ENCODE peak calls at places on chromosomes 4 and X, in eight cellular contexts. X is endothelial cell of umbilical vein, A is H1, F is K562, Q is HCT116, E is GM23338, K is HepG2, G is GM12878. T is an unnamed sample.

GRCh38 chr4:86089924-86090323 is 269.9 kb downstream of the MAPK10 start:
- DNase-seq in X (no peak), A (no peak), F (no peak), Q (no peak), E (peak), K (no peak), G (no peak), T (no peak)

GRCh38 chr4:105710678-105711077 is 2.1 kb downstream of the GSTCD start:
- DNase-seq in X (no peak), A (no peak), F (no peak), Q (no peak), E (no peak), K (no peak), G (no peak), T (no peak)

GRCh38 chr4:25180524-25181131 is 20.4 kb upstream of the SEPSECS start:
- DNase-seq in X (peak), A (no peak), F (peak), Q (peak), E (peak), K (peak), G (no peak), T (no peak)

GRCh38 chr4:81471361-81472248 is at the start of gene RASGEF1B:
- DNase-seq in X (peak), A (no peak), F (peak), Q (no peak), E (peak), K (peak), G (peak), T (no peak)

GRCh38 chr4:139624441-139625130 is 41.0 kb upstream of the MGST2 start:
- DNase-seq in X (no peak), A (no peak), F (no peak), Q (no peak), E (peak), K (no peak), G (no peak), T (no peak)

GRCh38 chr4:88280228-88280795 is 4.0 kb downstream of the PPM1K start:
- DNase-seq in X (no peak), A (no peak), F (no peak), Q (no peak), E (no peak), K (no peak), G (no peak), T (no peak)

GRCh38 chr4:10205223-10205622 is 88.6 kb upstream of the WDR1 start:
- DNase-seq in X (no peak), A (no peak), F (no peak), Q (no peak), E (no peak), K (peak), G (no peak), T (no peak)

GRCh38 chr4:98524271-98524670 is 134.1 kb downstream of the TSPAN5 start:
- DNase-seq in X (peak), A (no peak), F (no peak), Q (no peak), E (no peak), K (no peak), G (no peak), T (no peak)

GRCh38 chrX:63050225-63050624 is 300.9 kb downstream of the SPIN4 start:
- DNase-seq in X (no peak), A (no peak), F (no peak), Q (peak), E (peak), K (no peak), G (peak), T (no peak)

GRCh38 chr4:38189445-38189844 is 229.2 kb downstream of the PTTG2 start:
- DNase-seq in X (peak), A (no peak), F (no peak), Q (peak), E (no peak), K (peak), G (no peak), T (no peak)

GRCh38 chr4:124234771-124235170 is 477.8 kb downstream of the ANKRD50 start:
- DNase-seq in X (no peak), A (no peak), F (no peak), Q (no peak), E (no peak), K (no peak), G (no peak), T (no peak)

GRCh38 chr4:17869327-17869726 is 58.5 kb downstream of the NCAPG start:
- DNase-seq in X (no peak), A (no peak), F (no peak), Q (no peak), E (no peak), K (no peak), G (no peak), T (no peak)

GRCh38 chr4:183926950-183927349 is 21.8 kb downstream of the STOX2 start:
- DNase-seq in X (no peak), A (no peak), F (no peak), Q (no peak), E (no peak), K (no peak), G (no peak), T (no peak)

GRCh38 chrX:16258936-16259335 is 91.7 kb downstream of the MAGEB17 start:
- DNase-seq in X (no peak), A (no peak), F (no peak), Q (no peak), E (no peak), K (no peak), G (no peak), T (no peak)

GRCh38 chrX:144566592-144566991 is 680.7 kb upstream of the SPANXN1 start:
- DNase-seq in X (no peak), A (no peak), F (no peak), Q (no peak), E (no peak), K (no peak), G (no peak), T (no peak)

GRCh38 chr4:109998867-109999303 is 86.2 kb downstream of the EGF start:
- DNase-seq in X (peak), A (no peak), F (peak), Q (peak), E (peak), K (peak), G (peak), T (peak)

GRCh38 chr4:169070895-169071218 is 60.8 kb upstream of the CBR4 start:
- DNase-seq in X (no peak), A (no peak), F (no peak), Q (no peak), E (no peak), K (peak), G (no peak), T (no peak)

GRCh38 chr4:140769209-140769608 is 13.0 kb upstream of the TBC1D9 start:
- DNase-seq in X (no peak), A (no peak), F (no peak), Q (no peak), E (no peak), K (no peak), G (no peak), T (no peak)

GRCh38 chr4:139247241-139247640 is 32.8 kb downstream of the MGARP start:
- DNase-seq in X (no peak), A (no peak), F (no peak), Q (no peak), E (no peak), K (no peak), G (no peak), T (no peak)

GRCh38 chrX:74449322-74449936 is 28.1 kb downstream of the SLC16A2 start:
- DNase-seq in X (no peak), A (no peak), F (no peak), Q (peak), E (no peak), K (no peak), G (no peak), T (no peak)

GRCh38 chr4:110742148-110742547 is 119.3 kb upstream of the PITX2 start:
- DNase-seq in X (peak), A (no peak), F (no peak), Q (no peak), E (no peak), K (no peak), G (no peak), T (no peak)

GRCh38 chrX:64152857-64153256 is 52.7 kb downstream of the AMER1 start:
- DNase-seq in X (no peak), A (peak), F (no peak), Q (no peak), E (peak), K (peak), G (no peak), T (no peak)

GRCh38 chr4:140807491-140808257 is 51.5 kb upstream of the TBC1D9 start:
- DNase-seq in X (no peak), A (no peak), F (no peak), Q (no peak), E (no peak), K (no peak), G (peak), T (no peak)

GRCh38 chr4:89411539-89411938 is 103.9 kb upstream of the GPRIN3 start:
- DNase-seq in X (no peak), A (no peak), F (no peak), Q (no peak), E (no peak), K (no peak), G (no peak), T (no peak)

GRCh38 chrX:155857561-155857960 is 23.6 kb upstream of the VAMP7 start:
- DNase-seq in X (no peak), A (no peak), F (no peak), Q (no peak), E (peak), K (no peak), G (no peak), T (no peak)

GRCh38 chrX:136907626-136908025 is 27.1 kb upstream of the RBMX start:
- DNase-seq in X (no peak), A (no peak), F (no peak), Q (no peak), E (no peak), K (no peak), G (no peak), T (no peak)

GRCh38 chr4:26731342-26731741 is 129.3 kb upstream of the STIM2 start:
- DNase-seq in X (no peak), A (no peak), F (no peak), Q (no peak), E (no peak), K (no peak), G (peak), T (no peak)

GRCh38 chr4:180710643-180711337 is 1532.4 kb upstream of the TENM3 start:
- DNase-seq in X (no peak), A (no peak), F (no peak), Q (no peak), E (no peak), K (no peak), G (no peak), T (no peak)

GRCh38 chrX:6852869-6853268 is 294.6 kb upstream of the STS start:
- DNase-seq in X (no peak), A (no peak), F (no peak), Q (no peak), E (no peak), K (no peak), G (no peak), T (no peak)

GRCh38 chr4:36385951-36386561 is 104.6 kb downstream of the DTHD1 start:
- DNase-seq in X (no peak), A (no peak), F (no peak), Q (no peak), E (no peak), K (no peak), G (peak), T (no peak)

GRCh38 chrX:47091149-47091775 is 13.0 kb downstream of the RGN start:
- DNase-seq in X (no peak), A (no peak), F (no peak), Q (no peak), E (peak), K (no peak), G (peak), T (no peak)

GRCh38 chr4:4990329-4990728 is 28.9 kb downstream of the CYTL1 start:
- DNase-seq in X (no peak), A (no peak), F (no peak), Q (no peak), E (no peak), K (no peak), G (no peak), T (no peak)

GRCh38 chrX:19513383-19513782 is 1.9 kb downstream of the MAP3K15 start:
- DNase-seq in X (no peak), A (no peak), F (no peak), Q (no peak), E (peak), K (peak), G (no peak), T (no peak)

GRCh38 chr4:169278669-169279068 is 7.9 kb upstream of the SH3RF1 start:
- DNase-seq in X (no peak), A (no peak), F (no peak), Q (no peak), E (no peak), K (no peak), G (no peak), T (no peak)

GRCh38 chr4:87863486-87863885 is 30.7 kb downstream of the MEPE start:
- DNase-seq in X (no peak), A (no peak), F (no peak), Q (no peak), E (peak), K (no peak), G (no peak), T (no peak)

GRCh38 chr4:26141916-26142638 is 178.7 kb upstream of the RBPJ start:
- DNase-seq in X (no peak), A (no peak), F (no peak), Q (no peak), E (no peak), K (no peak), G (no peak), T (peak)

GRCh38 chr4:18366762-18367358 is 345.3 kb upstream of the LCORL start:
- DNase-seq in X (peak), A (no peak), F (no peak), Q (no peak), E (peak), K (peak), G (peak), T (no peak)

GRCh38 chr4:11769425-11769824 is 340.7 kb upstream of the HS3ST1 start:
- DNase-seq in X (peak), A (no peak), F (no peak), Q (no peak), E (no peak), K (no peak), G (no peak), T (no peak)

GRCh38 chrX:1462596-1463251 is 10.0 kb upstream of the ASMTL start:
- DNase-seq in X (peak), A (no peak), F (no peak), Q (no peak), E (no peak), K (no peak), G (no peak), T (no peak)

GRCh38 chr4:112523008-112523440 is 7.0 kb upstream of the NEUROG2 start:
- DNase-seq in X (peak), A (no peak), F (peak), Q (no peak), E (peak), K (no peak), G (no peak), T (no peak)
- TF ChIP-seq EZH2 in X (peak), A (no peak), F (no peak), Q (no peak), E (peak), K (no peak), G (no peak), T (no peak)

GRCh38 chr4:727576-727975 is 21.9 kb downstream of the PCGF3 start:
- DNase-seq in X (no peak), A (no peak), F (no peak), Q (no peak), E (no peak), K (no peak), G (no peak), T (no peak)
- H3K27ac ChIP-seq in X (no peak), A (no peak), F (peak), Q (no peak), E (no peak), K (no peak), G (no peak), T (no peak)

DNA sequence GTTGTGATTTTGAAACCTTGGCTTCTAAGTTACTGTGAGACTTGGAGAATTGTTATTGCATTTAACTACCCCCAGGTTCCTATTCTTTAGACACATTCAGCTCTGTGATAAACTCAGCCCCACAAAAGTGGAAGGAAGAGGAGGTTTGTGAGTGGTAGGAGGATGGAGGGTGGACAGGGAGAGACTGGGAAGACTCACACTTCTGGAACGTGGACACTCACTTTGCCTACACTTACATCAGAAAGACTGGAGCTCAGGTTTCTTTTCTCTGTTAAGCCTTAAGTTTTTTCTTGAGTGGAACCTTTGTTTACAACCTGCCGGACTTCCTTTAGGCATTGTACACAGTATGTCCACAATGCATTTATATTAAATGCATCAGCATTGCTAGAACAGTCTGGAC is 99.0 kb downstream of the AREG start:
- DNase-seq in X (no peak), A (no peak), F (no peak), Q (no peak), E (no peak), K (no peak), G (no peak), T (no peak)
- TF ChIP-seq POLR2AphosphoS5 in X (no peak), A (no peak), F (no peak), Q (peak), E (no peak), K (no peak), G (no peak), T (no peak)

DNA sequence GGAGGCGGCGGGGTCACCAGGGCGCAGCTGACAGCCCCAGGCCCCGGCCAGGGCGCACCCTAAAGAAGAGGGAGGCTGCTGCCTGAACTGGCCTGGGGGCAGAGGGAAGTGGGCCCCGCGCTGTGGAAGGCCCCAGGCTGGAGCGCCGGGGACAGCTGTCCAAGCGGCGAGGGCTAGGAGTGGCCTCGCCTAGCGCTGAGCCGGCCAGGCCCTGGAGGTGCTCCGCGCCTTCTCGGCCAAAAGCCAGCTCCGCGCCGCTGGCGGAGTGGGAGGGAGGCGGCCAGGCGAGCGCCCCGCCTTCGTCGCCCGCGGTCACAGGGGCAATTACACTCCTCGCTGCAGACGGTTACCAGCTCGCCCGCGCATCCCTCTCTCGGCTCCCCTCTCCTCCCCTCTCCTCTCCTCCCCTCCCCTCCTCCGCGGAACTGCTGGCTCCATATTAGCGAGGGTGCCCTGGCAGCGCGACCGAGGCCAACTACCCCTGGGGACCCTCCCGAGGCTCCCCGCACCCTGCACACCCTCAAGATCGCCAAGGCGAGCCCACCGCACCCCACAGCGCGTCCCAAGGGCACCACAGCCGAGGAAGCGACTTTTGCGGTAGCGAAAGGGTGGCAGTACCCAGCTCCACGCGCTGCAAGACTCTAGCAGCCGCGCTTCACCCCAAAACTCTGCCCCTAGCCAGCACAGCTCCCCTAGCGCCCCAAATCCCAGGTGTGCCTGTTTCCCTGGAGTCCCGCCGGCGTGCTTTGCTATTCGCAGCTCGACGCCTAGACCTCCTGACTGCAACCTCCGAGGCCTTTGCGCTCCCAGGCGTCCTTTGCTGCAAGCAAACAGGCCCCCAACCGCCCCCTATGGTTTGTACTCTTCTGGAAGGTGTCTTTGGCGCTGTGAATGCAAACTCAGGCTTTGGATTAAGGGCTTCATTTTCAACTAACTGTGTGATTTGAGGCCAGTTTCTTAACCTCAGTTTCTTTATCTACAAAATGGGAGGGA is 91.4 kb downstream of the BCOR start:
- DNase-seq in X (no peak), A (no peak), F (no peak), Q (no peak), E (peak), K (no peak), G (no peak), T (no peak)
- TF ChIP-seq EZH2 in X (no peak), A (peak), F (no peak), Q (no peak), E (no peak), K (no peak), G (no peak), T (no peak)

GRCh38 chr4:152679414-152680281 is at the start of gene TMEM154:
- DNase-seq in X (peak), A (peak), F (no peak), Q (no peak), E (peak), K (no peak), G (no peak), T (no peak)
- H3K27ac ChIP-seq in X (peak), A (no peak), F (no peak), Q (no peak), E (no peak), K (no peak), G (peak), T (no peak)

GRCh38 chrX:11756354-11757318 is 1.4 kb upstream of the MSL3 start:
- DNase-seq in X (no peak), A (no peak), F (no peak), Q (no peak), E (peak), K (no peak), G (no peak), T (no peak)

GRCh38 chrX:11757397-11757728 is 674 bp upstream of the MSL3 start:
- DNase-seq in X (no peak), A (no peak), F (no peak), Q (no peak), E (no peak), K (no peak), G (no peak), T (no peak)

GRCh38 chrX:11759172-11759460 is 1.1 kb downstream of the MSL3 start:
- DNase-seq in X (no peak), A (no peak), F (no peak), Q (no peak), E (no peak), K (no peak), G (no peak), T (no peak)

GRCh38 chrX:11758400-11759171 is 549 bp downstream of the MSL3 start:
- DNase-seq in X (peak), A (no peak), F (peak), Q (peak), E (peak), K (peak), G (no peak), T (no peak)

DNA sequence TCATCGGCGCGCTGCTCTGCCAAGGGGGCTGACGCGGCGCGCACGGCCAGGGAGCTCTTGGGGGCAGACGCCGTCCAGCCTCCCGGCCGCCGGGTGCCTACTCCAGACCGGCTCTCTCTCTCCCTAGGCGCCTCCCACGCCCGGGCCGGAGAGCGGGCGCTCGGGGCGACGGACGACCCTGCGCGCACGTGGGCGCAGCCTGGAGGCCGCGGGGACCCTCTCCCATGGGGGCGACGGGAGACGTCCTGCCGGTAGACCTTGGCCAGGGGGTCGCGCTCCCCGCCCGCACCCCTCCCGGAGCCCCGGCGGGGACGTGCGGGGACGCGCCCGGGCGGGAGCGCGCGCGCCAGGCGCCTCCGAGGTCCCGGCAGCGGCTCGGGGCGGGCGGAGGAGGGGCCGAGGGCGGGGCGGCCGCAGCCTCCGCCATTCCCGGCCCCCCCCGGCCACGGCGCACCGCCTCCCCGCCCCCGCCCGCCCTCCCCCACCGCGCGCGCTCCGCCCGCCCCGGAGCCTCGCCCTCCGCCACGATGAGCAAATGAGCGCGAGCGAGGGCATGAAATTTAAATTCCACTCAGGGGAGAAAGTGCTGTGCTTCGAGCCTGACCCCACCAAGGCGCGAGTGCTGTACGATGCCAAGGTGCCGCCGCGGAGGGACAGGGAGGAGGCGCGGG is at the start of gene MSL3:
- DNase-seq in X (peak), A (no peak), F (peak), Q (no peak), E (peak), K (no peak), G (no peak), T (no peak)
- TF ChIP-seq POLR2AphosphoS5 in X (peak), A (no peak), F (peak), Q (no peak), E (no peak), K (no peak), G (no peak), T (no peak)

GRCh38 chrX:140503230-140503585 is 1.7 kb downstream of the SOX3 start:
- DNase-seq in X (no peak), A (no peak), F (no peak), Q (no peak), E (no peak), K (no peak), G (no peak), T (no peak)
- TF ChIP-seq EZH2 in X (peak), A (peak), F (no peak), Q (no peak), E (peak), K (no peak), G (no peak), T (no peak)

GRCh38 chr4:40858946-40859345 is 109.2 kb downstream of the NSUN7 start:
- DNase-seq in X (no peak), A (no peak), F (no peak), Q (no peak), E (no peak), K (no peak), G (no peak), T (no peak)

GRCh38 chr4:40856836-40857362 is 107.1 kb downstream of the NSUN7 start:
- DNase-seq in X (peak), A (peak), F (peak), Q (no peak), E (peak), K (no peak), G (no peak), T (no peak)
- H3K27ac ChIP-seq in X (no peak), A (peak), F (no peak), Q (no peak), E (peak), K (no peak), G (no peak), T (no peak)

T was measured in SK-N-MC.